ENCODE peak calls at places on chromosome 17, in five cellular contexts. One of them, this sample, is unnamed.

GRCh38 chr17:77148109-77148958 is 7.6 kb downstream of the SEC14L1 start:
- DNase-seq in neural progenitor cell: no peak
- DNase-seq in dorsolateral prefrontal cortex: no peak
- DNase-seq in SK-N-MC: no peak
- DNase-seq in K562: no peak
- DNase-seq in this sample: no peak

GRCh38 chr17:70288540-70289290 is 119.4 kb downstream of the KCNJ2 start:
- DNase-seq in neural progenitor cell: no peak
- DNase-seq in SK-N-MC: no peak
- DNase-seq in K562: no peak
- DNase-seq in dorsolateral prefrontal cortex: no peak
- DNase-seq in this sample: no peak

GRCh38 chr17:68352041-68352440 is 60.7 kb downstream of the ARSG start:
- DNase-seq in K562: no peak
- DNase-seq in neural progenitor cell: no peak
- DNase-seq in dorsolateral prefrontal cortex: no peak
- DNase-seq in SK-N-MC: no peak
- DNase-seq in this sample: no peak

GRCh38 chr17:77197115-77197514 is 56.3 kb downstream of the SEC14L1 start:
- DNase-seq in dorsolateral prefrontal cortex: no peak
- DNase-seq in neural progenitor cell: no peak
- DNase-seq in SK-N-MC: no peak
- DNase-seq in K562: no peak
- DNase-seq in this sample: no peak

GRCh38 chr17:10295728-10296343 is 77.0 kb downstream of the MYH13 start:
- DNase-seq in K562: peak
- DNase-seq in SK-N-MC: peak
- DNase-seq in neural progenitor cell: peak
- DNase-seq in dorsolateral prefrontal cortex: peak
- DNase-seq in this sample: no peak

GRCh38 chr17:45919136-45919535 is 24.8 kb downstream of the MAPT start:
- DNase-seq in dorsolateral prefrontal cortex: no peak
- DNase-seq in neural progenitor cell: no peak
- DNase-seq in K562: no peak
- DNase-seq in SK-N-MC: no peak
- DNase-seq in this sample: no peak

GRCh38 chr17:82121660-82122629 is 23.9 kb upstream of the FASN start:
- DNase-seq in K562: no peak
- DNase-seq in neural progenitor cell: no peak
- DNase-seq in dorsolateral prefrontal cortex: no peak
- DNase-seq in SK-N-MC: no peak
- DNase-seq in this sample: no peak

GRCh38 chr17:71349908-71350600 is 770.8 kb upstream of the SOX9 start:
- DNase-seq in K562: no peak
- DNase-seq in SK-N-MC: no peak
- DNase-seq in neural progenitor cell: no peak
- DNase-seq in dorsolateral prefrontal cortex: no peak
- DNase-seq in this sample: no peak

GRCh38 chr17:2083613-2084128 is 28.8 kb downstream of the HIC1 start:
- DNase-seq in SK-N-MC: no peak
- DNase-seq in neural progenitor cell: no peak
- DNase-seq in dorsolateral prefrontal cortex: no peak
- DNase-seq in K562: no peak
- DNase-seq in this sample: no peak

GRCh38 chr17:56257075-56257474 is 103.8 kb downstream of the ANKFN1 start:
- DNase-seq in SK-N-MC: no peak
- DNase-seq in K562: no peak
- DNase-seq in dorsolateral prefrontal cortex: no peak
- DNase-seq in neural progenitor cell: no peak
- DNase-seq in this sample: no peak

GRCh38 chr17:45302649-45303173 is 14.1 kb downstream of the MAP3K14 start:
- DNase-seq in neural progenitor cell: no peak
- DNase-seq in SK-N-MC: no peak
- DNase-seq in dorsolateral prefrontal cortex: no peak
- DNase-seq in K562: no peak
- DNase-seq in this sample: peak

GRCh38 chr17:57377094-57377493 is 120.8 kb downstream of the MSI2 start:
- DNase-seq in dorsolateral prefrontal cortex: no peak
- DNase-seq in SK-N-MC: no peak
- DNase-seq in K562: no peak
- DNase-seq in neural progenitor cell: no peak
- DNase-seq in this sample: no peak

GRCh38 chr17:17537311-17538099 is 41.3 kb upstream of the RASD1 start:
- DNase-seq in neural progenitor cell: no peak
- DNase-seq in SK-N-MC: no peak
- DNase-seq in dorsolateral prefrontal cortex: peak
- DNase-seq in K562: no peak
- DNase-seq in this sample: no peak

GRCh38 chr17:50845260-50846147 is 10.1 kb downstream of the WFIKKN2 start:
- DNase-seq in neural progenitor cell: no peak
- DNase-seq in dorsolateral prefrontal cortex: no peak
- DNase-seq in K562: no peak
- DNase-seq in SK-N-MC: no peak
- DNase-seq in this sample: no peak

GRCh38 chr17:1590031-1590746 is 27.6 kb upstream of the PITPNA start:
- DNase-seq in SK-N-MC: no peak
- DNase-seq in neural progenitor cell: no peak
- DNase-seq in K562: peak
- DNase-seq in dorsolateral prefrontal cortex: peak
- DNase-seq in this sample: peak

GRCh38 chr17:66348605-66349165 is 46.3 kb downstream of the PRKCA start:
- DNase-seq in SK-N-MC: no peak
- DNase-seq in dorsolateral prefrontal cortex: no peak
- DNase-seq in neural progenitor cell: no peak
- DNase-seq in K562: peak
- DNase-seq in this sample: no peak

GRCh38 chr17:36722121-36722902 is 120.9 kb downstream of the MRM1 start:
- DNase-seq in K562: peak
- DNase-seq in dorsolateral prefrontal cortex: peak
- DNase-seq in neural progenitor cell: peak
- DNase-seq in SK-N-MC: no peak
- DNase-seq in this sample: no peak

GRCh38 chr17:6061290-6061689 is 8.9 kb upstream of the WSCD1 start:
- DNase-seq in dorsolateral prefrontal cortex: no peak
- DNase-seq in K562: no peak
- DNase-seq in neural progenitor cell: no peak
- DNase-seq in SK-N-MC: no peak
- DNase-seq in this sample: no peak

GRCh38 chr17:29049541-29050150 is 6.7 kb downstream of the PIPOX start:
- DNase-seq in K562: no peak
- DNase-seq in SK-N-MC: no peak
- DNase-seq in dorsolateral prefrontal cortex: no peak
- DNase-seq in neural progenitor cell: no peak
- DNase-seq in this sample: no peak

GRCh38 chr17:6995500-6996255 is at the start of gene ALOX12:
- DNase-seq in SK-N-MC: no peak
- DNase-seq in neural progenitor cell: peak
- DNase-seq in K562: no peak
- DNase-seq in dorsolateral prefrontal cortex: no peak
- DNase-seq in this sample: no peak

GRCh38 chr17:63402808-63403207 is 43.3 kb downstream of the CYB561 start:
- DNase-seq in neural progenitor cell: no peak
- DNase-seq in dorsolateral prefrontal cortex: no peak
- DNase-seq in K562: no peak
- DNase-seq in SK-N-MC: no peak
- DNase-seq in this sample: no peak

GRCh38 chr17:44083250-44083849 is 12.8 kb downstream of the G6PC3 start:
- DNase-seq in K562: no peak
- DNase-seq in dorsolateral prefrontal cortex: no peak
- DNase-seq in neural progenitor cell: no peak
- DNase-seq in SK-N-MC: no peak
- DNase-seq in this sample: no peak

GRCh38 chr17:70080541-70081347 is 5.7 kb downstream of the KCNJ16 start:
- DNase-seq in SK-N-MC: no peak
- DNase-seq in neural progenitor cell: no peak
- DNase-seq in dorsolateral prefrontal cortex: no peak
- DNase-seq in K562: no peak
- DNase-seq in this sample: peak

GRCh38 chr17:83079766-83080616 is 582 bp downstream of the METRNL start:
- DNase-seq in dorsolateral prefrontal cortex: no peak
- DNase-seq in SK-N-MC: no peak
- DNase-seq in neural progenitor cell: peak
- DNase-seq in K562: peak
- DNase-seq in this sample: no peak

GRCh38 chr17:76414334-76415295 is 30.2 kb downstream of the SPHK1 start:
- DNase-seq in SK-N-MC: no peak
- DNase-seq in dorsolateral prefrontal cortex: peak
- DNase-seq in neural progenitor cell: peak
- DNase-seq in K562: peak
- DNase-seq in this sample: peak

GRCh38 chr17:31175237-31175636 is 80.5 kb downstream of the NF1 start:
- DNase-seq in K562: no peak
- DNase-seq in SK-N-MC: no peak
- DNase-seq in dorsolateral prefrontal cortex: no peak
- DNase-seq in neural progenitor cell: no peak
- DNase-seq in this sample: no peak

GRCh38 chr17:8150194-8151119 is 1.7 kb downstream of the PER1 start:
- DNase-seq in neural progenitor cell: no peak
- DNase-seq in K562: no peak
- DNase-seq in dorsolateral prefrontal cortex: no peak
- DNase-seq in SK-N-MC: no peak
- DNase-seq in this sample: peak

GRCh38 chr17:20123209-20123608 is 114.0 kb downstream of the SPECC1 start:
- DNase-seq in neural progenitor cell: no peak
- DNase-seq in K562: no peak
- DNase-seq in dorsolateral prefrontal cortex: no peak
- DNase-seq in SK-N-MC: no peak
- DNase-seq in this sample: no peak

GRCh38 chr17:21373696-21374454 is 2.3 kb upstream of the KCNJ12 start:
- DNase-seq in neural progenitor cell: no peak
- DNase-seq in dorsolateral prefrontal cortex: no peak
- DNase-seq in SK-N-MC: no peak
- DNase-seq in K562: no peak
- DNase-seq in this sample: no peak

GRCh38 chr17:77383613-77384608 is 243.1 kb downstream of the SEC14L1 start:
- DNase-seq in K562: no peak
- DNase-seq in dorsolateral prefrontal cortex: no peak
- DNase-seq in neural progenitor cell: no peak
- DNase-seq in SK-N-MC: no peak
- DNase-seq in this sample: no peak

GRCh38 chr17:76868176-76868668 is at the start of gene MGAT5B:
- DNase-seq in K562: peak
- DNase-seq in neural progenitor cell: peak
- DNase-seq in dorsolateral prefrontal cortex: peak
- DNase-seq in SK-N-MC: no peak
- DNase-seq in this sample: peak

GRCh38 chr17:17783121-17783824 is 53.5 kb downstream of the SREBF1 start:
- DNase-seq in dorsolateral prefrontal cortex: peak
- DNase-seq in neural progenitor cell: peak
- DNase-seq in K562: peak
- DNase-seq in SK-N-MC: no peak
- DNase-seq in this sample: no peak

GRCh38 chr17:11094377-11094776 is 146.6 kb upstream of the SHISA6 start:
- DNase-seq in SK-N-MC: no peak
- DNase-seq in neural progenitor cell: no peak
- DNase-seq in K562: no peak
- DNase-seq in dorsolateral prefrontal cortex: peak
- DNase-seq in this sample: no peak

GRCh38 chr17:72414032-72414396 is 293.2 kb downstream of the SOX9 start:
- DNase-seq in SK-N-MC: no peak
- DNase-seq in dorsolateral prefrontal cortex: no peak
- DNase-seq in K562: no peak
- DNase-seq in neural progenitor cell: no peak
- DNase-seq in this sample: no peak

GRCh38 chr17:50060951-50061712 is 5.2 kb downstream of the ITGA3 start:
- DNase-seq in neural progenitor cell: no peak
- DNase-seq in K562: no peak
- DNase-seq in SK-N-MC: no peak
- DNase-seq in dorsolateral prefrontal cortex: no peak
- DNase-seq in this sample: no peak

GRCh38 chr17:46795379-46795952 is 23.0 kb downstream of the WNT3 start:
- DNase-seq in dorsolateral prefrontal cortex: no peak
- DNase-seq in K562: peak
- DNase-seq in neural progenitor cell: no peak
- DNase-seq in SK-N-MC: no peak
- DNase-seq in this sample: no peak

GRCh38 chr17:63495471-63495870 is 18.6 kb downstream of the ACE start:
- DNase-seq in SK-N-MC: no peak
- DNase-seq in dorsolateral prefrontal cortex: no peak
- DNase-seq in neural progenitor cell: no peak
- DNase-seq in K562: no peak
- DNase-seq in this sample: no peak

GRCh38 chr17:48728232-48729231 is at the start of gene HOXB13:
- DNase-seq in dorsolateral prefrontal cortex: no peak
- DNase-seq in SK-N-MC: peak
- DNase-seq in neural progenitor cell: peak
- DNase-seq in K562: peak
- DNase-seq in this sample: no peak
- H3K4me3 ChIP-seq in dorsolateral prefrontal cortex: no peak
- H3K4me3 ChIP-seq in SK-N-MC: peak
- H3K4me3 ChIP-seq in neural progenitor cell: peak
- H3K4me3 ChIP-seq in K562: no peak
- H3K4me3 ChIP-seq in this sample: no peak

GRCh38 chr17:81037026-81037782 is 2.3 kb downstream of the BAIAP2 start:
- DNase-seq in dorsolateral prefrontal cortex: no peak
- DNase-seq in K562: no peak
- DNase-seq in neural progenitor cell: no peak
- DNase-seq in SK-N-MC: no peak
- DNase-seq in this sample: no peak
- H3K4me3 ChIP-seq in dorsolateral prefrontal cortex: peak
- H3K4me3 ChIP-seq in K562: no peak
- H3K4me3 ChIP-seq in neural progenitor cell: no peak
- H3K4me3 ChIP-seq in SK-N-MC: peak
- H3K4me3 ChIP-seq in this sample: peak

DNA sequence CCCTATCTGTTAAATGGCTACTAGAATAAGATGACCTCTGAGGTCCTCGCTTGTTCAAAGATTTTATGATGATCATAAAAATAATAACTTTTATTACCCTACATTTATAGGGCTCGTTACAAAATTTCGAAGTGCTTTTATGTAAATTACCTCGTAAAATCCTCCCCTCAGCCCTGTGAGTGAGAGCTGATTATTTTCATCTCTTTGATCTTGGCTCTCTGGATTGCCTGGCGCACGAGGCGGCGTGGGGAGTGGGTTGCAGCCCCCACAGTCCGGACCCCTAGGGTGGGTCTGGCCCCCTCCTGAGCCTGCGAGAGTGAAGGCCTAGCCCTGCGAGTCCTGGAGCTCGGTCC is 1.6 kb downstream of the SDK2 start:
- DNase-seq in neural progenitor cell: no peak
- DNase-seq in dorsolateral prefrontal cortex: no peak
- DNase-seq in K562: no peak
- DNase-seq in SK-N-MC: no peak
- DNase-seq in this sample: no peak
- H3K4me3 ChIP-seq in neural progenitor cell: peak
- H3K4me3 ChIP-seq in dorsolateral prefrontal cortex: peak
- H3K4me3 ChIP-seq in K562: no peak
- H3K4me3 ChIP-seq in SK-N-MC: no peak
- H3K4me3 ChIP-seq in this sample: peak

GRCh38 chr17:59796785-59797205 is 89.3 kb downstream of the VMP1 start:
- DNase-seq in SK-N-MC: no peak
- DNase-seq in neural progenitor cell: no peak
- DNase-seq in dorsolateral prefrontal cortex: no peak
- DNase-seq in K562: no peak
- DNase-seq in this sample: no peak
- H3K4me3 ChIP-seq in SK-N-MC: no peak
- H3K4me3 ChIP-seq in neural progenitor cell: no peak
- H3K4me3 ChIP-seq in dorsolateral prefrontal cortex: no peak
- H3K4me3 ChIP-seq in K562: no peak
- H3K4me3 ChIP-seq in this sample: no peak

This sample was measured in tibial nerve.